ENCODE peak calls at places on chromosomes 16 and 17, in ten cellular contexts. One of them, this sample, is unnamed.

GRCh38 chr17:61064087-61064951 is 335.3 kb upstream of the TBX2 start:
- DNase-seq in HEK293T: no peak
- DNase-seq in astrocyte of the hippocampus: no peak
- DNase-seq in lung microvascular endothelial cell: no peak
- DNase-seq in mesothelial cell of epicardium: no peak
- DNase-seq in CD14-positive monocyte: no peak
- DNase-seq in stimulated activated CD4-positive, alpha-beta T cell treated with anti-CD3 and anti-CD28 coated beads, Interleukin-15, amount 100 ng/mL, for 48 hours: no peak
- DNase-seq in cardiac fibroblast: no peak
- DNase-seq in activated CD8-positive, alpha-beta memory T cell treated with anti-CD3 and anti-CD28 coated beads for 1 hour: no peak
- DNase-seq in lower lobe of right lung: no peak
- DNase-seq in this sample: no peak

GRCh38 chr16:1961651-1962067 is 2.3 kb downstream of the NDUFB10 start:
- DNase-seq in HEK293T: peak; percentile 25
- DNase-seq in stimulated activated CD4-positive, alpha-beta T cell treated with anti-CD3 and anti-CD28 coated beads, Interleukin-15, amount 100 ng/mL, for 48 hours: no peak
- DNase-seq in activated CD8-positive, alpha-beta memory T cell treated with anti-CD3 and anti-CD28 coated beads for 1 hour: no peak
- DNase-seq in CD14-positive monocyte: no peak
- DNase-seq in lower lobe of right lung: no peak
- DNase-seq in lung microvascular endothelial cell: no peak
- DNase-seq in mesothelial cell of epicardium: no peak
- DNase-seq in astrocyte of the hippocampus: no peak
- DNase-seq in cardiac fibroblast: no peak
- DNase-seq in this sample: no peak

GRCh38 chr16:27852116-27852515 is 211.4 kb downstream of the GSG1L start:
- DNase-seq in activated CD8-positive, alpha-beta memory T cell treated with anti-CD3 and anti-CD28 coated beads for 1 hour: no peak
- DNase-seq in lung microvascular endothelial cell: no peak
- DNase-seq in lower lobe of right lung: no peak
- DNase-seq in astrocyte of the hippocampus: no peak
- DNase-seq in HEK293T: no peak
- DNase-seq in mesothelial cell of epicardium: no peak
- DNase-seq in CD14-positive monocyte: no peak
- DNase-seq in cardiac fibroblast: no peak
- DNase-seq in stimulated activated CD4-positive, alpha-beta T cell treated with anti-CD3 and anti-CD28 coated beads, Interleukin-15, amount 100 ng/mL, for 48 hours: no peak
- DNase-seq in this sample: no peak

GRCh38 chr17:80312621-80313135 is 52.0 kb downstream of the RNF213 start:
- DNase-seq in activated CD8-positive, alpha-beta memory T cell treated with anti-CD3 and anti-CD28 coated beads for 1 hour: no peak
- DNase-seq in astrocyte of the hippocampus: no peak
- DNase-seq in cardiac fibroblast: no peak
- DNase-seq in lower lobe of right lung: no peak
- DNase-seq in HEK293T: no peak
- DNase-seq in CD14-positive monocyte: no peak
- DNase-seq in stimulated activated CD4-positive, alpha-beta T cell treated with anti-CD3 and anti-CD28 coated beads, Interleukin-15, amount 100 ng/mL, for 48 hours: no peak
- DNase-seq in lung microvascular endothelial cell: no peak
- DNase-seq in mesothelial cell of epicardium: no peak
- DNase-seq in this sample: no peak

GRCh38 chr17:289409-289808 is 63.2 kb downstream of the RPH3AL start:
- DNase-seq in activated CD8-positive, alpha-beta memory T cell treated with anti-CD3 and anti-CD28 coated beads for 1 hour: no peak
- DNase-seq in lung microvascular endothelial cell: no peak
- DNase-seq in stimulated activated CD4-positive, alpha-beta T cell treated with anti-CD3 and anti-CD28 coated beads, Interleukin-15, amount 100 ng/mL, for 48 hours: no peak
- DNase-seq in HEK293T: no peak
- DNase-seq in cardiac fibroblast: no peak
- DNase-seq in mesothelial cell of epicardium: no peak
- DNase-seq in lower lobe of right lung: peak; percentile 27
- DNase-seq in astrocyte of the hippocampus: no peak
- DNase-seq in CD14-positive monocyte: no peak
- DNase-seq in this sample: peak; percentile 31

GRCh38 chr17:35773674-35774425 is 13.2 kb downstream of the C17orf50 start:
- DNase-seq in mesothelial cell of epicardium: no peak
- DNase-seq in activated CD8-positive, alpha-beta memory T cell treated with anti-CD3 and anti-CD28 coated beads for 1 hour: no peak
- DNase-seq in lower lobe of right lung: peak; percentile 71
- DNase-seq in astrocyte of the hippocampus: peak; percentile 45
- DNase-seq in HEK293T: no peak
- DNase-seq in CD14-positive monocyte: no peak
- DNase-seq in lung microvascular endothelial cell: no peak
- DNase-seq in cardiac fibroblast: no peak
- DNase-seq in stimulated activated CD4-positive, alpha-beta T cell treated with anti-CD3 and anti-CD28 coated beads, Interleukin-15, amount 100 ng/mL, for 48 hours: no peak
- DNase-seq in this sample: no peak

GRCh38 chr17:22435231-22435974 is 743.1 kb downstream of the KCNJ18 start:
- DNase-seq in activated CD8-positive, alpha-beta memory T cell treated with anti-CD3 and anti-CD28 coated beads for 1 hour: no peak
- DNase-seq in stimulated activated CD4-positive, alpha-beta T cell treated with anti-CD3 and anti-CD28 coated beads, Interleukin-15, amount 100 ng/mL, for 48 hours: no peak
- DNase-seq in astrocyte of the hippocampus: no peak
- DNase-seq in mesothelial cell of epicardium: no peak
- DNase-seq in lung microvascular endothelial cell: no peak
- DNase-seq in HEK293T: peak; percentile 6
- DNase-seq in CD14-positive monocyte: no peak
- DNase-seq in cardiac fibroblast: no peak
- DNase-seq in lower lobe of right lung: no peak
- DNase-seq in this sample: no peak

GRCh38 chr17:79633937-79634813 is 23.3 kb upstream of the RBFOX3 start:
- DNase-seq in CD14-positive monocyte: peak; percentile 5
- DNase-seq in cardiac fibroblast: no peak
- DNase-seq in astrocyte of the hippocampus: no peak
- DNase-seq in lower lobe of right lung: peak; percentile 19
- DNase-seq in mesothelial cell of epicardium: peak; percentile 21
- DNase-seq in stimulated activated CD4-positive, alpha-beta T cell treated with anti-CD3 and anti-CD28 coated beads, Interleukin-15, amount 100 ng/mL, for 48 hours: no peak
- DNase-seq in lung microvascular endothelial cell: no peak
- DNase-seq in activated CD8-positive, alpha-beta memory T cell treated with anti-CD3 and anti-CD28 coated beads for 1 hour: no peak
- DNase-seq in HEK293T: peak; percentile 4
- DNase-seq in this sample: peak; percentile 12

GRCh38 chr17:1422907-1423306 is 22.9 kb upstream of the YWHAE start:
- DNase-seq in cardiac fibroblast: peak; percentile 91
- DNase-seq in mesothelial cell of epicardium: no peak
- DNase-seq in CD14-positive monocyte: no peak
- DNase-seq in lower lobe of right lung: no peak
- DNase-seq in stimulated activated CD4-positive, alpha-beta T cell treated with anti-CD3 and anti-CD28 coated beads, Interleukin-15, amount 100 ng/mL, for 48 hours: no peak
- DNase-seq in lung microvascular endothelial cell: peak; percentile 95
- DNase-seq in activated CD8-positive, alpha-beta memory T cell treated with anti-CD3 and anti-CD28 coated beads for 1 hour: no peak
- DNase-seq in astrocyte of the hippocampus: peak; percentile 96
- DNase-seq in HEK293T: no peak
- DNase-seq in this sample: no peak

GRCh38 chr16:50657251-50657650 is 23.9 kb downstream of the SNX20 start:
- DNase-seq in CD14-positive monocyte: no peak
- DNase-seq in astrocyte of the hippocampus: no peak
- DNase-seq in cardiac fibroblast: peak; percentile 21
- DNase-seq in lung microvascular endothelial cell: no peak
- DNase-seq in activated CD8-positive, alpha-beta memory T cell treated with anti-CD3 and anti-CD28 coated beads for 1 hour: no peak
- DNase-seq in HEK293T: no peak
- DNase-seq in mesothelial cell of epicardium: no peak
- DNase-seq in stimulated activated CD4-positive, alpha-beta T cell treated with anti-CD3 and anti-CD28 coated beads, Interleukin-15, amount 100 ng/mL, for 48 hours: no peak
- DNase-seq in lower lobe of right lung: no peak
- DNase-seq in this sample: no peak

GRCh38 chr16:84842516-84843148 is 22.8 kb downstream of the CRISPLD2 start:
- DNase-seq in mesothelial cell of epicardium: no peak
- DNase-seq in lower lobe of right lung: peak; percentile 39
- DNase-seq in lung microvascular endothelial cell: no peak
- DNase-seq in HEK293T: no peak
- DNase-seq in stimulated activated CD4-positive, alpha-beta T cell treated with anti-CD3 and anti-CD28 coated beads, Interleukin-15, amount 100 ng/mL, for 48 hours: no peak
- DNase-seq in activated CD8-positive, alpha-beta memory T cell treated with anti-CD3 and anti-CD28 coated beads for 1 hour: no peak
- DNase-seq in CD14-positive monocyte: no peak
- DNase-seq in cardiac fibroblast: no peak
- DNase-seq in astrocyte of the hippocampus: no peak
- DNase-seq in this sample: no peak

GRCh38 chr17:45294506-45294905 is 22.3 kb downstream of the MAP3K14 start:
- DNase-seq in astrocyte of the hippocampus: peak; percentile 95
- DNase-seq in activated CD8-positive, alpha-beta memory T cell treated with anti-CD3 and anti-CD28 coated beads for 1 hour: no peak
- DNase-seq in stimulated activated CD4-positive, alpha-beta T cell treated with anti-CD3 and anti-CD28 coated beads, Interleukin-15, amount 100 ng/mL, for 48 hours: no peak
- DNase-seq in cardiac fibroblast: peak; percentile 89
- DNase-seq in mesothelial cell of epicardium: no peak
- DNase-seq in CD14-positive monocyte: no peak
- DNase-seq in lower lobe of right lung: no peak
- DNase-seq in HEK293T: no peak
- DNase-seq in lung microvascular endothelial cell: peak; percentile 73
- DNase-seq in this sample: no peak

GRCh38 chr17:82520041-82520910 is 744 bp downstream of the FOXK2 start:
- DNase-seq in CD14-positive monocyte: no peak
- DNase-seq in lower lobe of right lung: peak; percentile 55
- DNase-seq in mesothelial cell of epicardium: peak; percentile 56
- DNase-seq in cardiac fibroblast: peak; percentile 32
- DNase-seq in stimulated activated CD4-positive, alpha-beta T cell treated with anti-CD3 and anti-CD28 coated beads, Interleukin-15, amount 100 ng/mL, for 48 hours: no peak
- DNase-seq in activated CD8-positive, alpha-beta memory T cell treated with anti-CD3 and anti-CD28 coated beads for 1 hour: no peak
- DNase-seq in astrocyte of the hippocampus: peak; percentile 52
- DNase-seq in lung microvascular endothelial cell: peak; percentile 49
- DNase-seq in HEK293T: no peak
- DNase-seq in this sample: peak; percentile 33

GRCh38 chr17:14046978-14047377 is 22.3 kb upstream of the COX10 start:
- DNase-seq in HEK293T: no peak
- DNase-seq in lower lobe of right lung: no peak
- DNase-seq in astrocyte of the hippocampus: no peak
- DNase-seq in cardiac fibroblast: no peak
- DNase-seq in lung microvascular endothelial cell: no peak
- DNase-seq in mesothelial cell of epicardium: no peak
- DNase-seq in CD14-positive monocyte: no peak
- DNase-seq in activated CD8-positive, alpha-beta memory T cell treated with anti-CD3 and anti-CD28 coated beads for 1 hour: no peak
- DNase-seq in stimulated activated CD4-positive, alpha-beta T cell treated with anti-CD3 and anti-CD28 coated beads, Interleukin-15, amount 100 ng/mL, for 48 hours: no peak
- DNase-seq in this sample: no peak

GRCh38 chr17:43849116-43849515 is 2.1 kb downstream of the CD300LG start:
- DNase-seq in lower lobe of right lung: no peak
- DNase-seq in CD14-positive monocyte: no peak
- DNase-seq in cardiac fibroblast: no peak
- DNase-seq in mesothelial cell of epicardium: no peak
- DNase-seq in HEK293T: no peak
- DNase-seq in stimulated activated CD4-positive, alpha-beta T cell treated with anti-CD3 and anti-CD28 coated beads, Interleukin-15, amount 100 ng/mL, for 48 hours: no peak
- DNase-seq in activated CD8-positive, alpha-beta memory T cell treated with anti-CD3 and anti-CD28 coated beads for 1 hour: no peak
- DNase-seq in lung microvascular endothelial cell: no peak
- DNase-seq in astrocyte of the hippocampus: no peak
- DNase-seq in this sample: no peak

GRCh38 chr16:81143921-81144471 is 47.8 kb upstream of the GCSH start:
- DNase-seq in HEK293T: no peak
- DNase-seq in mesothelial cell of epicardium: no peak
- DNase-seq in cardiac fibroblast: no peak
- DNase-seq in lower lobe of right lung: no peak
- DNase-seq in activated CD8-positive, alpha-beta memory T cell treated with anti-CD3 and anti-CD28 coated beads for 1 hour: no peak
- DNase-seq in CD14-positive monocyte: no peak
- DNase-seq in lung microvascular endothelial cell: no peak
- DNase-seq in stimulated activated CD4-positive, alpha-beta T cell treated with anti-CD3 and anti-CD28 coated beads, Interleukin-15, amount 100 ng/mL, for 48 hours: no peak
- DNase-seq in astrocyte of the hippocampus: no peak
- DNase-seq in this sample: no peak

GRCh38 chr16:30941600-30942420 is 7.1 kb upstream of the ORAI3 start:
- DNase-seq in mesothelial cell of epicardium: no peak
- DNase-seq in CD14-positive monocyte: peak; percentile 80
- DNase-seq in astrocyte of the hippocampus: peak; percentile 83
- DNase-seq in stimulated activated CD4-positive, alpha-beta T cell treated with anti-CD3 and anti-CD28 coated beads, Interleukin-15, amount 100 ng/mL, for 48 hours: no peak
- DNase-seq in cardiac fibroblast: peak; percentile 74
- DNase-seq in activated CD8-positive, alpha-beta memory T cell treated with anti-CD3 and anti-CD28 coated beads for 1 hour: peak; percentile 21
- DNase-seq in lung microvascular endothelial cell: peak; percentile 79
- DNase-seq in HEK293T: peak; percentile 93
- DNase-seq in lower lobe of right lung: peak; percentile 90
- DNase-seq in this sample: peak; percentile 85

GRCh38 chr16:86960266-86960665 is 356.9 kb downstream of the C16orf95 start:
- DNase-seq in lower lobe of right lung: no peak
- DNase-seq in cardiac fibroblast: no peak
- DNase-seq in activated CD8-positive, alpha-beta memory T cell treated with anti-CD3 and anti-CD28 coated beads for 1 hour: no peak
- DNase-seq in CD14-positive monocyte: no peak
- DNase-seq in HEK293T: no peak
- DNase-seq in lung microvascular endothelial cell: no peak
- DNase-seq in astrocyte of the hippocampus: no peak
- DNase-seq in stimulated activated CD4-positive, alpha-beta T cell treated with anti-CD3 and anti-CD28 coated beads, Interleukin-15, amount 100 ng/mL, for 48 hours: no peak
- DNase-seq in mesothelial cell of epicardium: no peak
- DNase-seq in this sample: no peak

GRCh38 chr16:85142771-85143211 is 30.5 kb upstream of the CIBAR2 start:
- DNase-seq in activated CD8-positive, alpha-beta memory T cell treated with anti-CD3 and anti-CD28 coated beads for 1 hour: no peak
- DNase-seq in lung microvascular endothelial cell: no peak
- DNase-seq in lower lobe of right lung: no peak
- DNase-seq in mesothelial cell of epicardium: no peak
- DNase-seq in HEK293T: no peak
- DNase-seq in stimulated activated CD4-positive, alpha-beta T cell treated with anti-CD3 and anti-CD28 coated beads, Interleukin-15, amount 100 ng/mL, for 48 hours: no peak
- DNase-seq in cardiac fibroblast: no peak
- DNase-seq in CD14-positive monocyte: no peak
- DNase-seq in astrocyte of the hippocampus: no peak
- DNase-seq in this sample: no peak

GRCh38 chr16:58508671-58509251 is 6.6 kb upstream of the SETD6 start:
- DNase-seq in mesothelial cell of epicardium: no peak
- DNase-seq in lung microvascular endothelial cell: no peak
- DNase-seq in activated CD8-positive, alpha-beta memory T cell treated with anti-CD3 and anti-CD28 coated beads for 1 hour: no peak
- DNase-seq in HEK293T: no peak
- DNase-seq in stimulated activated CD4-positive, alpha-beta T cell treated with anti-CD3 and anti-CD28 coated beads, Interleukin-15, amount 100 ng/mL, for 48 hours: no peak
- DNase-seq in CD14-positive monocyte: no peak
- DNase-seq in lower lobe of right lung: peak; percentile 20
- DNase-seq in cardiac fibroblast: no peak
- DNase-seq in astrocyte of the hippocampus: no peak
- DNase-seq in this sample: peak; percentile 36

GRCh38 chr16:60681014-60681413 is 1355.2 kb downstream of the CDH8 start:
- DNase-seq in activated CD8-positive, alpha-beta memory T cell treated with anti-CD3 and anti-CD28 coated beads for 1 hour: no peak
- DNase-seq in cardiac fibroblast: no peak
- DNase-seq in mesothelial cell of epicardium: no peak
- DNase-seq in stimulated activated CD4-positive, alpha-beta T cell treated with anti-CD3 and anti-CD28 coated beads, Interleukin-15, amount 100 ng/mL, for 48 hours: no peak
- DNase-seq in astrocyte of the hippocampus: no peak
- DNase-seq in lung microvascular endothelial cell: no peak
- DNase-seq in lower lobe of right lung: no peak
- DNase-seq in HEK293T: no peak
- DNase-seq in CD14-positive monocyte: no peak
- DNase-seq in this sample: no peak

GRCh38 chr16:50067290-50067853 is 1.6 kb downstream of the HEATR3 start:
- DNase-seq in lower lobe of right lung: no peak
- DNase-seq in HEK293T: peak; percentile 46
- DNase-seq in cardiac fibroblast: peak; percentile 75
- DNase-seq in CD14-positive monocyte: no peak
- DNase-seq in astrocyte of the hippocampus: peak; percentile 67
- DNase-seq in activated CD8-positive, alpha-beta memory T cell treated with anti-CD3 and anti-CD28 coated beads for 1 hour: no peak
- DNase-seq in mesothelial cell of epicardium: no peak
- DNase-seq in stimulated activated CD4-positive, alpha-beta T cell treated with anti-CD3 and anti-CD28 coated beads, Interleukin-15, amount 100 ng/mL, for 48 hours: no peak
- DNase-seq in lung microvascular endothelial cell: peak; percentile 82
- DNase-seq in this sample: no peak

GRCh38 chr16:74297296-74297665 is 667 bp downstream of the PSMD7 start:
- DNase-seq in cardiac fibroblast: peak; percentile 29
- DNase-seq in HEK293T: peak; percentile 43
- DNase-seq in lung microvascular endothelial cell: peak; percentile 40
- DNase-seq in mesothelial cell of epicardium: no peak
- DNase-seq in stimulated activated CD4-positive, alpha-beta T cell treated with anti-CD3 and anti-CD28 coated beads, Interleukin-15, amount 100 ng/mL, for 48 hours: peak; percentile 17
- DNase-seq in astrocyte of the hippocampus: peak; percentile 40
- DNase-seq in activated CD8-positive, alpha-beta memory T cell treated with anti-CD3 and anti-CD28 coated beads for 1 hour: no peak
- DNase-seq in lower lobe of right lung: no peak
- DNase-seq in CD14-positive monocyte: no peak
- DNase-seq in this sample: no peak

GRCh38 chr16:25045696-25046381 is 30.7 kb upstream of the ARHGAP17 start:
- DNase-seq in lower lobe of right lung: no peak
- DNase-seq in activated CD8-positive, alpha-beta memory T cell treated with anti-CD3 and anti-CD28 coated beads for 1 hour: no peak
- DNase-seq in astrocyte of the hippocampus: no peak
- DNase-seq in cardiac fibroblast: peak; percentile 58
- DNase-seq in CD14-positive monocyte: no peak
- DNase-seq in stimulated activated CD4-positive, alpha-beta T cell treated with anti-CD3 and anti-CD28 coated beads, Interleukin-15, amount 100 ng/mL, for 48 hours: no peak
- DNase-seq in mesothelial cell of epicardium: no peak
- DNase-seq in HEK293T: no peak
- DNase-seq in lung microvascular endothelial cell: peak; percentile 37
- DNase-seq in this sample: no peak

GRCh38 chr16:912684-913613 is 57.8 kb downstream of the LMF1 start:
- DNase-seq in mesothelial cell of epicardium: no peak
- DNase-seq in lung microvascular endothelial cell: no peak
- DNase-seq in stimulated activated CD4-positive, alpha-beta T cell treated with anti-CD3 and anti-CD28 coated beads, Interleukin-15, amount 100 ng/mL, for 48 hours: no peak
- DNase-seq in HEK293T: no peak
- DNase-seq in lower lobe of right lung: no peak
- DNase-seq in astrocyte of the hippocampus: peak; percentile 14
- DNase-seq in CD14-positive monocyte: no peak
- DNase-seq in activated CD8-positive, alpha-beta memory T cell treated with anti-CD3 and anti-CD28 coated beads for 1 hour: no peak
- DNase-seq in cardiac fibroblast: no peak
- DNase-seq in this sample: no peak

GRCh38 chr17:82267575-82268379 is 5.7 kb downstream of the CSNK1D start:
- DNase-seq in astrocyte of the hippocampus: peak; percentile 94
- DNase-seq in CD14-positive monocyte: peak; percentile 95
- DNase-seq in mesothelial cell of epicardium: no peak
- DNase-seq in activated CD8-positive, alpha-beta memory T cell treated with anti-CD3 and anti-CD28 coated beads for 1 hour: no peak
- DNase-seq in lung microvascular endothelial cell: peak; percentile 77
- DNase-seq in cardiac fibroblast: peak; percentile 94
- DNase-seq in HEK293T: no peak
- DNase-seq in lower lobe of right lung: peak; percentile 94
- DNase-seq in stimulated activated CD4-positive, alpha-beta T cell treated with anti-CD3 and anti-CD28 coated beads, Interleukin-15, amount 100 ng/mL, for 48 hours: no peak
- DNase-seq in this sample: peak; percentile 97

GRCh38 chr16:76194621-76195015 is 82.6 kb upstream of the CNTNAP4 start:
- DNase-seq in astrocyte of the hippocampus: peak; percentile 81
- DNase-seq in stimulated activated CD4-positive, alpha-beta T cell treated with anti-CD3 and anti-CD28 coated beads, Interleukin-15, amount 100 ng/mL, for 48 hours: no peak
- DNase-seq in HEK293T: no peak
- DNase-seq in lung microvascular endothelial cell: no peak
- DNase-seq in activated CD8-positive, alpha-beta memory T cell treated with anti-CD3 and anti-CD28 coated beads for 1 hour: no peak
- DNase-seq in lower lobe of right lung: no peak
- DNase-seq in CD14-positive monocyte: no peak
- DNase-seq in mesothelial cell of epicardium: no peak
- DNase-seq in cardiac fibroblast: no peak
- DNase-seq in this sample: no peak

GRCh38 chr16:23855010-23855409 is 19.2 kb downstream of the PRKCB start:
- DNase-seq in HEK293T: no peak
- DNase-seq in stimulated activated CD4-positive, alpha-beta T cell treated with anti-CD3 and anti-CD28 coated beads, Interleukin-15, amount 100 ng/mL, for 48 hours: no peak
- DNase-seq in cardiac fibroblast: no peak
- DNase-seq in mesothelial cell of epicardium: no peak
- DNase-seq in lower lobe of right lung: no peak
- DNase-seq in astrocyte of the hippocampus: no peak
- DNase-seq in activated CD8-positive, alpha-beta memory T cell treated with anti-CD3 and anti-CD28 coated beads for 1 hour: no peak
- DNase-seq in CD14-positive monocyte: peak; percentile 84
- DNase-seq in lung microvascular endothelial cell: no peak
- DNase-seq in this sample: no peak

This sample was measured in right lobe of liver.